ENCODE peak calls at places on chromosomes 11 and 22, in seven cellular contexts. One of them, this sample, is unnamed.

GRCh38 chr11:78786086-78786485 is 211.4 kb upstream of the NARS2 start:
- DNase-seq in H1: no peak
- DNase-seq in A549: no peak
- DNase-seq in nephron progenitor cell: peak
- DNase-seq in psoas muscle: no peak
- DNase-seq in type B pancreatic cell: no peak
- DNase-seq in GM10248: no peak
- DNase-seq in this sample: no peak

GRCh38 chr11:67374571-67375276 is 1.3 kb upstream of the CLCF1 start:
- DNase-seq in type B pancreatic cell: no peak
- DNase-seq in GM10248: no peak
- DNase-seq in A549: peak
- DNase-seq in H1: peak
- DNase-seq in nephron progenitor cell: no peak
- DNase-seq in psoas muscle: no peak
- DNase-seq in this sample: no peak

GRCh38 chr22:25942989-25943411 is 201.0 kb downstream of the MYO18B start:
- DNase-seq in GM10248: no peak
- DNase-seq in nephron progenitor cell: no peak
- DNase-seq in type B pancreatic cell: no peak
- DNase-seq in A549: peak
- DNase-seq in psoas muscle: peak
- DNase-seq in H1: no peak
- DNase-seq in this sample: no peak

GRCh38 chr11:22671751-22672150 is 5.3 kb downstream of the GAS2 start:
- DNase-seq in A549: no peak
- DNase-seq in type B pancreatic cell: no peak
- DNase-seq in nephron progenitor cell: no peak
- DNase-seq in GM10248: no peak
- DNase-seq in psoas muscle: no peak
- DNase-seq in H1: no peak
- DNase-seq in this sample: no peak

GRCh38 chr11:73034777-73035176 is 107.3 kb downstream of the FCHSD2 start:
- DNase-seq in type B pancreatic cell: no peak
- DNase-seq in H1: no peak
- DNase-seq in GM10248: no peak
- DNase-seq in nephron progenitor cell: no peak
- DNase-seq in A549: no peak
- DNase-seq in psoas muscle: no peak
- DNase-seq in this sample: no peak

GRCh38 chr11:48013269-48013901 is 33.0 kb downstream of the PTPRJ start:
- DNase-seq in GM10248: peak
- DNase-seq in H1: no peak
- DNase-seq in psoas muscle: no peak
- DNase-seq in A549: peak
- DNase-seq in nephron progenitor cell: no peak
- DNase-seq in type B pancreatic cell: no peak
- DNase-seq in this sample: peak

GRCh38 chr22:45096256-45096907 is 67.3 kb upstream of the NUP50 start:
- DNase-seq in psoas muscle: no peak
- DNase-seq in nephron progenitor cell: peak
- DNase-seq in type B pancreatic cell: no peak
- DNase-seq in A549: peak
- DNase-seq in GM10248: peak
- DNase-seq in H1: peak
- DNase-seq in this sample: peak

GRCh38 chr11:58742981-58743880 is 11.5 kb upstream of the GLYAT start:
- DNase-seq in nephron progenitor cell: peak
- DNase-seq in H1: no peak
- DNase-seq in GM10248: no peak
- DNase-seq in A549: peak
- DNase-seq in type B pancreatic cell: no peak
- DNase-seq in psoas muscle: no peak
- DNase-seq in this sample: no peak

GRCh38 chr11:13772223-13773046 is 104.0 kb downstream of the FAR1 start:
- DNase-seq in A549: peak
- DNase-seq in psoas muscle: no peak
- DNase-seq in H1: peak
- DNase-seq in GM10248: peak
- DNase-seq in nephron progenitor cell: peak
- DNase-seq in type B pancreatic cell: no peak
- DNase-seq in this sample: peak

GRCh38 chr11:44397586-44398178 is 87.7 kb upstream of the ALX4 start:
- DNase-seq in GM10248: no peak
- DNase-seq in type B pancreatic cell: no peak
- DNase-seq in nephron progenitor cell: no peak
- DNase-seq in H1: no peak
- DNase-seq in A549: no peak
- DNase-seq in psoas muscle: no peak
- DNase-seq in this sample: no peak

GRCh38 chr22:27246558-27246957 is 555.0 kb downstream of the MN1 start:
- DNase-seq in GM10248: no peak
- DNase-seq in type B pancreatic cell: no peak
- DNase-seq in A549: no peak
- DNase-seq in H1: no peak
- DNase-seq in nephron progenitor cell: no peak
- DNase-seq in psoas muscle: no peak
- DNase-seq in this sample: no peak
- TF ChIP-seq CTCF in GM10248: no peak
- TF ChIP-seq CTCF in type B pancreatic cell: no peak
- TF ChIP-seq CTCF in A549: no peak
- TF ChIP-seq CTCF in H1: no peak
- TF ChIP-seq CTCF in nephron progenitor cell: no peak
- TF ChIP-seq CTCF in psoas muscle: no peak
- TF ChIP-seq CTCF in this sample: no peak

DNA sequence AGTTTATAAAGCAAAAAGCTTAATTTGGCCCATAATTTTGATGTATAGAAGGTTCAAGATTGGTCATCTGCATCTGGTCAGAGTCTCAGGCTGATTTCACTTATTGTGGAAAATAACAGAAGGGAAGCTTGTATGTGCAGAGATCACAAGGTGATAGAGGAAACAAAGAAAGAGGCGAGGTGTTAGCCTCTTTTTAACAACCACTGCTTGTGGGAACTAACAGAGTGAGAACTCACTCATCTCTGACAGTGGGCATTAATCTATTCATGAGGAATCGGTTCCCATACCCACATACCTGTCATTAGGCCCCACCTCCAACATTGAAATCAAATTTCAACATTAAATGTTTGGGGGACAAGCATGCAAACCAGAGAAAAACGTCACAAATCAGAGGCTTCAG is 250.3 kb downstream of the GRM5 start:
- DNase-seq in GM10248: no peak
- DNase-seq in H1: no peak
- DNase-seq in nephron progenitor cell: no peak
- DNase-seq in A549: no peak
- DNase-seq in psoas muscle: no peak
- DNase-seq in type B pancreatic cell: no peak
- DNase-seq in this sample: no peak
- TF ChIP-seq CTCF in GM10248: no peak
- TF ChIP-seq CTCF in H1: no peak
- TF ChIP-seq CTCF in nephron progenitor cell: no peak
- TF ChIP-seq CTCF in A549: no peak
- TF ChIP-seq CTCF in psoas muscle: no peak
- TF ChIP-seq CTCF in type B pancreatic cell: no peak
- TF ChIP-seq CTCF in this sample: no peak

GRCh38 chr22:36563001-36563400 is 34.0 kb upstream of the EIF3D start:
- DNase-seq in GM10248: no peak
- DNase-seq in type B pancreatic cell: no peak
- DNase-seq in psoas muscle: no peak
- DNase-seq in nephron progenitor cell: no peak
- DNase-seq in A549: no peak
- DNase-seq in H1: no peak
- DNase-seq in this sample: no peak
- TF ChIP-seq CTCF in GM10248: no peak
- TF ChIP-seq CTCF in type B pancreatic cell: no peak
- TF ChIP-seq CTCF in psoas muscle: no peak
- TF ChIP-seq CTCF in nephron progenitor cell: no peak
- TF ChIP-seq CTCF in A549: no peak
- TF ChIP-seq CTCF in H1: peak
- TF ChIP-seq CTCF in this sample: no peak

GRCh38 chr11:62137881-62138629 is 14.2 kb downstream of the INCENP start:
- DNase-seq in nephron progenitor cell: no peak
- DNase-seq in H1: no peak
- DNase-seq in GM10248: no peak
- DNase-seq in A549: no peak
- DNase-seq in type B pancreatic cell: peak
- DNase-seq in psoas muscle: no peak
- DNase-seq in this sample: no peak

GRCh38 chr11:62140302-62141110 is 16.7 kb downstream of the INCENP start:
- DNase-seq in GM10248: no peak
- DNase-seq in nephron progenitor cell: no peak
- DNase-seq in H1: no peak
- DNase-seq in type B pancreatic cell: peak
- DNase-seq in psoas muscle: no peak
- DNase-seq in A549: no peak
- DNase-seq in this sample: no peak

GRCh38 chr11:62141111-62142042 is 17.6 kb downstream of the INCENP start:
- DNase-seq in psoas muscle: no peak
- DNase-seq in type B pancreatic cell: peak
- DNase-seq in A549: no peak
- DNase-seq in GM10248: no peak
- DNase-seq in nephron progenitor cell: no peak
- DNase-seq in H1: no peak
- DNase-seq in this sample: no peak

GRCh38 chr11:62138630-62139425 is 15.0 kb downstream of the INCENP start:
- DNase-seq in A549: no peak
- DNase-seq in psoas muscle: no peak
- DNase-seq in H1: no peak
- DNase-seq in type B pancreatic cell: peak
- DNase-seq in GM10248: no peak
- DNase-seq in nephron progenitor cell: no peak
- DNase-seq in this sample: no peak

GRCh38 chr11:62139526-62140301 is 15.9 kb downstream of the INCENP start:
- DNase-seq in GM10248: no peak
- DNase-seq in psoas muscle: no peak
- DNase-seq in A549: no peak
- DNase-seq in nephron progenitor cell: no peak
- DNase-seq in type B pancreatic cell: peak
- DNase-seq in H1: no peak
- DNase-seq in this sample: no peak
- TF ChIP-seq CTCF in GM10248: no peak
- TF ChIP-seq CTCF in psoas muscle: no peak
- TF ChIP-seq CTCF in A549: no peak
- TF ChIP-seq CTCF in nephron progenitor cell: no peak
- TF ChIP-seq CTCF in type B pancreatic cell: no peak
- TF ChIP-seq CTCF in H1: no peak
- TF ChIP-seq CTCF in this sample: no peak

GRCh38 chr22:21045585-21046294 is at the start of gene LRRC74B:
- DNase-seq in nephron progenitor cell: peak
- DNase-seq in type B pancreatic cell: peak
- DNase-seq in psoas muscle: peak
- DNase-seq in GM10248: peak
- DNase-seq in H1: peak
- DNase-seq in A549: peak
- DNase-seq in this sample: peak
- TF ChIP-seq CTCF in nephron progenitor cell: no peak
- TF ChIP-seq CTCF in type B pancreatic cell: no peak
- TF ChIP-seq CTCF in psoas muscle: no peak
- TF ChIP-seq CTCF in GM10248: no peak
- TF ChIP-seq CTCF in H1: no peak
- TF ChIP-seq CTCF in A549: no peak
- TF ChIP-seq CTCF in this sample: no peak

GRCh38 chr22:19766235-19766505 is 5.6 kb downstream of the TBX1 start:
- DNase-seq in A549: no peak
- DNase-seq in H1: peak
- DNase-seq in type B pancreatic cell: no peak
- DNase-seq in GM10248: no peak
- DNase-seq in nephron progenitor cell: peak
- DNase-seq in psoas muscle: no peak
- DNase-seq in this sample: no peak

GRCh38 chr22:19767427-19768380 is 7.1 kb downstream of the TBX1 start:
- DNase-seq in GM10248: no peak
- DNase-seq in A549: no peak
- DNase-seq in H1: no peak
- DNase-seq in type B pancreatic cell: no peak
- DNase-seq in psoas muscle: peak
- DNase-seq in nephron progenitor cell: no peak
- DNase-seq in this sample: no peak

GRCh38 chr22:19764636-19765476 is 4.3 kb downstream of the TBX1 start:
- DNase-seq in A549: no peak
- DNase-seq in nephron progenitor cell: no peak
- DNase-seq in psoas muscle: no peak
- DNase-seq in type B pancreatic cell: no peak
- DNase-seq in H1: no peak
- DNase-seq in GM10248: no peak
- DNase-seq in this sample: no peak

GRCh38 chr22:19765477-19766234 is 5.1 kb downstream of the TBX1 start:
- DNase-seq in nephron progenitor cell: no peak
- DNase-seq in A549: no peak
- DNase-seq in GM10248: no peak
- DNase-seq in type B pancreatic cell: no peak
- DNase-seq in H1: peak
- DNase-seq in psoas muscle: no peak
- DNase-seq in this sample: no peak

DNA sequence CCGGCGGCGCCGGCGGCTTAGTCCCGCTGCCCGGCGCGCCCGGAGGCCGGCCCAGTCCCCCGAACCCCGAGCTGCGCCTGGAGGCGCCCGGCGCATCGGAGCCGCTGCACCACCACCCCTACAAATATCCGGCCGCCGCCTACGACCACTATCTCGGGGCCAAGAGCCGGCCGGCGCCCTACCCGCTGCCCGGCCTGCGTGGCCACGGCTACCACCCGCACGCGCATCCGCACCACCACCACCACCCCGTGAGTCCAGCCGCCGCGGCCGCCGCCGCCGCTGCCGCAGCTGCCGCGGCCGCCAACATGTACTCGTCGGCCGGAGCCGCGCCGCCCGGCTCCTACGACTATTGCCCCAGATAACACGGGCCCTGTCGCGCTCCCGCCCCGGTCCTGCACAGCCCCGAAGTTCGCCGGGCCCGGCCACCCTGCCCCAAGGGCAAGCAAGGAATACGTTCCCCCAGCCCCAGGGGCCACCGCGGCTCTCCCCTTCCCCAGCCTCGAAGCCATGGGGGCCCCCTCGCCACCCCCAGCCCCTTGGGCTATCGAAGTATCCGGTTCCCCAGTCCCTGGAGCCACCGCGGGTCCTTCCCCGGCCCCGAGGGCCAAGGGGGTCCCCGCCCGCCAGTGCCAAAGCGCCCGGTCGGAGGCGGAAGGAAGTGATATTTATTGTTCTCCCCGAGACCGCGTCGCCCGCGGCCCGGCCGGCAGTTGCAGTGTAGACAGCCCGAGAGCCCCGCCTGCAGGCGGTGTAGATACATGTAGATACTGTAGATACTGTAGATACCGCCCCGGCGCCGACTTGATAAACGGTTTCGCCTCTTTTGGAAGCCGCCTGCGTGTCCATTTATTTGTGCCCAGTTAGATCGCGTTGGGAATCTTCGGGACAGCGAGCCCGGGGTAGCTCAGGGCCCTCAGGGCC is 6.2 kb downstream of the TBX1 start:
- DNase-seq in A549: no peak
- DNase-seq in H1: peak
- DNase-seq in type B pancreatic cell: no peak
- DNase-seq in GM10248: no peak
- DNase-seq in psoas muscle: peak
- DNase-seq in nephron progenitor cell: peak
- DNase-seq in this sample: peak
- TF ChIP-seq CTCF in A549: no peak
- TF ChIP-seq CTCF in H1: peak
- TF ChIP-seq CTCF in type B pancreatic cell: peak
- TF ChIP-seq CTCF in GM10248: no peak
- TF ChIP-seq CTCF in psoas muscle: no peak
- TF ChIP-seq CTCF in nephron progenitor cell: no peak
- TF ChIP-seq CTCF in this sample: peak